ENCODE peak calls at places on chromosomes 3 and 15, in four cellular contexts. A, U, V and X are unnamed samples.

GRCh38 chr3:169227911-169228310 is 435.6 kb downstream of the MECOM start:
- DNase-seq in A (no peak), U (no peak), V (no peak), X (no peak)

GRCh38 chr3:56624725-56625124 is 58.3 kb downstream of the TASOR start:
- DNase-seq in A (no peak), U (no peak), V (no peak), X (no peak)

GRCh38 chr3:46881819-46882376 is 4.4 kb downstream of the PTH1R start:
- DNase-seq in A (no peak), U (no peak), V (no peak), X (peak)

GRCh38 chr3:153142961-153143360 is 19.1 kb upstream of the RAP2B start:
- DNase-seq in A (no peak), U (no peak), V (peak), X (no peak)

GRCh38 chr3:63969866-63970265 is 53.4 kb downstream of the PSMD6 start:
- DNase-seq in A (no peak), U (no peak), V (no peak), X (no peak)

GRCh38 chr3:62502315-62503300 is 129.3 kb upstream of the FEZF2 start:
- DNase-seq in A (no peak), U (no peak), V (no peak), X (no peak)

GRCh38 chr15:23629234-23629805 is 18.3 kb downstream of the MAGEL2 start:
- DNase-seq in A (no peak), U (no peak), V (peak), X (no peak)

GRCh38 chr3:48128779-48129178 is 59.4 kb downstream of the CDC25A start:
- DNase-seq in A (no peak), U (no peak), V (no peak), X (no peak)

GRCh38 chr15:63564093-63564492 is 33.1 kb upstream of the FBXL22 start:
- DNase-seq in A (no peak), U (no peak), V (no peak), X (no peak)
- TF ChIP-seq CTCF in A (no peak), U (no peak), V (no peak), X (no peak)

GRCh38 chr3:13776253-13777050 is 103.4 kb downstream of the WNT7A start:
- DNase-seq in A (no peak), U (peak), V (no peak), X (no peak)
- TF ChIP-seq CTCF in A (no peak), U (peak), V (peak), X (no peak)

DNA sequence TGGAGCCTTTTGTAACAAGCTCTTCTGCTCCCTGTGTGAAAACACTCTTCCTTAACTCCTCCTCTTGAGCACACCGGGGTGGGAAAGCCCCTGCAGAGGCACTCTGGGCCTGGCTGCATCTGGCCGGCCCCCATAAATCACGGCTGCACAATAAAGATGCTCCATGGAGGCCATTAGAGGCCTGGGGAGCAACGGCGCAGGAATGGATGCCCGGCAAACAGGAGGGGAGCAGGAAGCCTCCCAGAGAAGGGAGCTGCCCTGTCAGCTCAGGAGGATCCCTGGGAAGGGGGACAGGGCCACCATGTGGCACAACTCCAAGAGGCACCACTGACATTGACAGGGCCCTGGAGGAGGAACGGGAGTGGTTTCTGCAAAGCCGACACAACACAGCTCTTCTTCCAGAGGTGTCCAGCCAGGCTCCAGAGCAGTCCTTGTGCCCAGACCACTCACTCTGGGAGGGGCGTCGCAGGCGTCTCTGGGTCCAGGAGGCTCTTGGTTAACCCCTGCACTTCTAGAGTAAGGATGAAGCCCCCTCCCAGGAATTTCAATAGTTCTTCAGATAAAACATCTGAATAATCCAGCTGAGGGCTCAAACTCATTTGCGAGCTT is 509.2 kb upstream of the PPP2R3A start:
- DNase-seq in A (no peak), U (peak), V (no peak), X (no peak)
- TF ChIP-seq CTCF in A (no peak), U (peak), V (no peak), X (no peak)

GRCh38 chr15:32130823-32131222 is 100.5 kb downstream of the CHRNA7 start:
- DNase-seq in A (no peak), U (no peak), V (no peak), X (no peak)
- TF ChIP-seq CTCF in A (no peak), U (peak), V (peak), X (no peak)

DNA sequence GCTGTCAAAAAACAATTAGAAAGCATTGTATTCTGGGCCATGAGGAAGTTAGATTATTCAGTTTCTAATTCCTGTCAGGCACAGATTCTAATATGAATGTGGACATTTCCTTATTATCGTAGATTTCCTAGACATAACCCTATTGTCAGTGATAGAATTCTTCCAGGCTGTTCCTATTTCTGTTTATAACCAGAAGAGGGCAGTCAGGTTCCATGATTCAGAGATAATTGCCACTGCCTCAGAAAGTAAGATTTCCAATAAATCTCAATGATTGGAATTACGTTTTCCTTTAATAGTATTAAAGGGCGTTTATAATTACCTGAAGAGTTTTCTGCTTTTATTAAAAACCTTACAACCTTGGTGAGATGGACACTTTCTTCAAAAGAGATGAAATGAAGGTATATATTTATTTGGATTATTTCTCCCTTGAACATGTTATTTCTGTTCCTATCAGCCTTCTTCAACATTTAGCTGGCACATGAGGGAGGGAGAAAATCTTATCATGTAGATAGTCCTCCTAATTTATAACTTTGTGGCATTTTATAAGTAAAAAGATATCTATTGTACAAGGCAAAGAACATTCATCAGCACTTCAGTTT is 439.2 kb downstream of the MCTP2 start:
- DNase-seq in A (peak), U (no peak), V (peak), X (no peak)
- TF ChIP-seq CTCF in A (peak), U (peak), V (peak), X (peak)

GRCh38 chr3:186609247-186609868 is 3.5 kb upstream of the AHSG start:
- DNase-seq in A (peak), U (no peak), V (peak), X (peak)
- TF ChIP-seq CTCF in A (peak), U (peak), V (peak), X (no peak)

GRCh38 chr3:151425640-151426336 is 35.1 kb downstream of the IGSF10 start:
- DNase-seq in A (peak), U (no peak), V (no peak), X (no peak)
- TF ChIP-seq CTCF in A (peak), U (peak), V (peak), X (peak)